ENCODE peak calls at places on chromosomes 13 and 19, in eight cellular contexts. One of them, this sample, is unnamed. For H3K4me1, the result is how much of the 10 kb centered on the place peaks cover.

GRCh38 chr13:108618233-108618632 is 11.2 kb upstream of the MYO16 start:
- DNase-seq in PC-3: no peak
- DNase-seq in lower lobe of right lung: no peak
- DNase-seq in mammary epithelial cell: no peak
- DNase-seq in heart right ventricle: no peak
- DNase-seq in IMR-90: no peak
- DNase-seq in Peyer's patch: no peak
- DNase-seq in endothelial cell of umbilical vein: no peak
- DNase-seq in this sample: no peak

GRCh38 chr13:92530364-92530763 is 696.2 kb upstream of the GPC6 start:
- DNase-seq in PC-3: no peak
- DNase-seq in lower lobe of right lung: no peak
- DNase-seq in mammary epithelial cell: no peak
- DNase-seq in heart right ventricle: no peak
- DNase-seq in IMR-90: peak
- DNase-seq in Peyer's patch: no peak
- DNase-seq in endothelial cell of umbilical vein: no peak
- DNase-seq in this sample: no peak

GRCh38 chr19:38924383-38924782 is 6.2 kb downstream of the SARS2 start:
- DNase-seq in PC-3: no peak
- DNase-seq in lower lobe of right lung: no peak
- DNase-seq in mammary epithelial cell: no peak
- DNase-seq in heart right ventricle: no peak
- DNase-seq in IMR-90: no peak
- DNase-seq in Peyer's patch: no peak
- DNase-seq in endothelial cell of umbilical vein: no peak
- DNase-seq in this sample: no peak

GRCh38 chr13:107834268-107834667 is 381.1 kb downstream of the LIG4 start:
- DNase-seq in PC-3: peak
- DNase-seq in lower lobe of right lung: no peak
- DNase-seq in mammary epithelial cell: peak
- DNase-seq in heart right ventricle: no peak
- DNase-seq in IMR-90: peak
- DNase-seq in Peyer's patch: no peak
- DNase-seq in endothelial cell of umbilical vein: no peak
- DNase-seq in this sample: no peak

GRCh38 chr19:19410553-19411550 is 5.4 kb downstream of the GATAD2A start:
- DNase-seq in PC-3: no peak
- DNase-seq in lower lobe of right lung: no peak
- DNase-seq in mammary epithelial cell: no peak
- DNase-seq in heart right ventricle: no peak
- DNase-seq in IMR-90: no peak
- DNase-seq in Peyer's patch: no peak
- DNase-seq in endothelial cell of umbilical vein: no peak
- DNase-seq in this sample: no peak

GRCh38 chr19:8081569-8082550 is 29.3 kb downstream of the CCL25 start:
- DNase-seq in PC-3: no peak
- DNase-seq in lower lobe of right lung: no peak
- DNase-seq in mammary epithelial cell: no peak
- DNase-seq in heart right ventricle: no peak
- DNase-seq in IMR-90: no peak
- DNase-seq in Peyer's patch: no peak
- DNase-seq in endothelial cell of umbilical vein: no peak
- DNase-seq in this sample: peak

GRCh38 chr13:80084086-80084676 is 256.7 kb downstream of the SPRY2 start:
- DNase-seq in PC-3: peak
- DNase-seq in lower lobe of right lung: no peak
- DNase-seq in mammary epithelial cell: peak
- DNase-seq in heart right ventricle: no peak
- DNase-seq in IMR-90: peak
- DNase-seq in Peyer's patch: no peak
- DNase-seq in endothelial cell of umbilical vein: peak
- DNase-seq in this sample: peak

GRCh38 chr19:31583148-31583547 is 233.9 kb upstream of the TSHZ3 start:
- DNase-seq in PC-3: no peak
- DNase-seq in lower lobe of right lung: no peak
- DNase-seq in mammary epithelial cell: no peak
- DNase-seq in heart right ventricle: no peak
- DNase-seq in IMR-90: no peak
- DNase-seq in Peyer's patch: no peak
- DNase-seq in endothelial cell of umbilical vein: no peak
- DNase-seq in this sample: no peak

GRCh38 chr13:89053418-89053817 is 1382.2 kb downstream of the SLITRK5 start:
- DNase-seq in PC-3: no peak
- DNase-seq in lower lobe of right lung: no peak
- DNase-seq in mammary epithelial cell: no peak
- DNase-seq in heart right ventricle: no peak
- DNase-seq in IMR-90: no peak
- DNase-seq in Peyer's patch: no peak
- DNase-seq in endothelial cell of umbilical vein: no peak
- DNase-seq in this sample: no peak

GRCh38 chr19:10975374-10976036 is 14.7 kb downstream of the SMARCA4 start:
- DNase-seq in PC-3: no peak
- DNase-seq in lower lobe of right lung: no peak
- DNase-seq in mammary epithelial cell: no peak
- DNase-seq in heart right ventricle: peak
- DNase-seq in IMR-90: peak
- DNase-seq in Peyer's patch: no peak
- DNase-seq in endothelial cell of umbilical vein: peak
- DNase-seq in this sample: no peak

GRCh38 chr13:50697746-50698526 is 145.6 kb downstream of the DLEU7 start:
- DNase-seq in PC-3: no peak
- DNase-seq in lower lobe of right lung: no peak
- DNase-seq in mammary epithelial cell: no peak
- DNase-seq in heart right ventricle: no peak
- DNase-seq in IMR-90: no peak
- DNase-seq in Peyer's patch: no peak
- DNase-seq in endothelial cell of umbilical vein: peak
- DNase-seq in this sample: no peak

GRCh38 chr13:94345374-94346195 is 133.9 kb downstream of the DCT start:
- DNase-seq in PC-3: peak
- DNase-seq in lower lobe of right lung: no peak
- DNase-seq in mammary epithelial cell: peak
- DNase-seq in heart right ventricle: no peak
- DNase-seq in IMR-90: peak
- DNase-seq in Peyer's patch: no peak
- DNase-seq in endothelial cell of umbilical vein: peak
- DNase-seq in this sample: peak

GRCh38 chr13:60226507-60226906 is 62.8 kb upstream of the DIAPH3 start:
- DNase-seq in PC-3: peak
- DNase-seq in lower lobe of right lung: no peak
- DNase-seq in mammary epithelial cell: peak
- DNase-seq in heart right ventricle: no peak
- DNase-seq in IMR-90: peak
- DNase-seq in Peyer's patch: no peak
- DNase-seq in endothelial cell of umbilical vein: peak
- DNase-seq in this sample: no peak

GRCh38 chr13:50914301-50914700 is 4.7 kb downstream of the RNASEH2B start:
- DNase-seq in PC-3: no peak
- DNase-seq in lower lobe of right lung: no peak
- DNase-seq in mammary epithelial cell: no peak
- DNase-seq in heart right ventricle: no peak
- DNase-seq in IMR-90: no peak
- DNase-seq in Peyer's patch: no peak
- DNase-seq in endothelial cell of umbilical vein: no peak
- DNase-seq in this sample: no peak

GRCh38 chr19:47895165-47895782 is 9.2 kb upstream of the SULT2A1 start:
- DNase-seq in PC-3: no peak
- DNase-seq in lower lobe of right lung: no peak
- DNase-seq in mammary epithelial cell: no peak
- DNase-seq in heart right ventricle: no peak
- DNase-seq in IMR-90: no peak
- DNase-seq in Peyer's patch: no peak
- DNase-seq in endothelial cell of umbilical vein: no peak
- DNase-seq in this sample: no peak

GRCh38 chr13:98445340-98446233 is 131.3 kb downstream of the STK24 start:
- DNase-seq in PC-3: peak
- DNase-seq in lower lobe of right lung: peak
- DNase-seq in mammary epithelial cell: peak
- DNase-seq in heart right ventricle: peak
- DNase-seq in IMR-90: peak
- DNase-seq in Peyer's patch: peak
- DNase-seq in endothelial cell of umbilical vein: peak
- DNase-seq in this sample: peak

GRCh38 chr19:50478901-50479715 is 2.5 kb upstream of the GARIN5A start:
- DNase-seq in PC-3: peak
- DNase-seq in lower lobe of right lung: no peak
- DNase-seq in mammary epithelial cell: peak
- DNase-seq in heart right ventricle: no peak
- DNase-seq in IMR-90: peak
- DNase-seq in Peyer's patch: no peak
- DNase-seq in endothelial cell of umbilical vein: no peak
- DNase-seq in this sample: peak

GRCh38 chr13:53703371-53704080 is 674.9 kb downstream of the OLFM4 start:
- DNase-seq in PC-3: no peak
- DNase-seq in lower lobe of right lung: no peak
- DNase-seq in mammary epithelial cell: no peak
- DNase-seq in heart right ventricle: no peak
- DNase-seq in IMR-90: no peak
- DNase-seq in Peyer's patch: no peak
- DNase-seq in endothelial cell of umbilical vein: no peak
- DNase-seq in this sample: no peak

GRCh38 chr13:48009298-48009697 is 8.2 kb upstream of the SUCLA2 start:
- DNase-seq in PC-3: peak
- DNase-seq in lower lobe of right lung: no peak
- DNase-seq in mammary epithelial cell: peak
- DNase-seq in heart right ventricle: no peak
- DNase-seq in IMR-90: peak
- DNase-seq in Peyer's patch: no peak
- DNase-seq in endothelial cell of umbilical vein: no peak
- DNase-seq in this sample: no peak

GRCh38 chr13:64793592-64793991 is 2436.5 kb downstream of the PCDH9 start:
- DNase-seq in PC-3: no peak
- DNase-seq in lower lobe of right lung: no peak
- DNase-seq in mammary epithelial cell: no peak
- DNase-seq in heart right ventricle: no peak
- DNase-seq in IMR-90: no peak
- DNase-seq in Peyer's patch: no peak
- DNase-seq in endothelial cell of umbilical vein: no peak
- DNase-seq in this sample: no peak

GRCh38 chr13:108609353-108609752 is 20.1 kb upstream of the MYO16 start:
- DNase-seq in PC-3: peak
- DNase-seq in lower lobe of right lung: no peak
- DNase-seq in mammary epithelial cell: peak
- DNase-seq in heart right ventricle: no peak
- DNase-seq in IMR-90: peak
- DNase-seq in Peyer's patch: no peak
- DNase-seq in endothelial cell of umbilical vein: no peak
- DNase-seq in this sample: peak

GRCh38 chr13:97425570-97425969 is 8.4 kb upstream of the RAP2A start:
- DNase-seq in PC-3: no peak
- DNase-seq in lower lobe of right lung: no peak
- DNase-seq in mammary epithelial cell: no peak
- DNase-seq in heart right ventricle: no peak
- DNase-seq in IMR-90: peak
- DNase-seq in Peyer's patch: no peak
- DNase-seq in endothelial cell of umbilical vein: no peak
- DNase-seq in this sample: no peak

DNA sequence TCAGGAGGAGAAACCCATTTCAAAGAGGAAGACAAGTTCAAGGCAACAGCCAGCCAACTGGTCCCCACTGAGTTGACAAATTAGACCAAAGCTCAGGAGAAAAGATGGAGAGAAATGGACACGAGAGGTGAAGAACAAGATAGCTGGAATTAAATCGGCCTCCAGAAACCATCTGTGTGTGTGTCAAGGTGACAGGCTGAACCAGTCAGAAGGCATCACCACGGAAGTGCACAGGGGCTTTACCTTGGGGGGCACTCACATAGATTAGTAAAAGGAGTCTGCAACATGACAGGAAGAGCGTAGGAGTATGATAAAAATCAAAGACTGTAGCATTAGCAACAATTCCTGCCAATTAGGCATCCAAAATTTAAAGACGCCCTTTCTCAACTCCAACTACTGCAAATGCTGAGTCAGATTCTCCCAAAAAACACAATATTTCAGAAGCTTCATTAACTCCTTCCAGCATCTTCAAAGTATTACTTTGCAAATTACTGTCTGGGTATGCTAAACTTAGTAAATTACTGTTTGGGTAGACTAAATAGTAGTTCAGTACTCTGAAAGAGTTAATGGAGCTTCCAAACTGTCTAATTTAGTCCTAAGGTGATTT is 66.2 kb downstream of the FOXO1 start:
- DNase-seq in PC-3: no peak
- DNase-seq in lower lobe of right lung: no peak
- DNase-seq in mammary epithelial cell: no peak
- DNase-seq in heart right ventricle: no peak
- DNase-seq in IMR-90: no peak
- DNase-seq in Peyer's patch: no peak
- DNase-seq in endothelial cell of umbilical vein: no peak
- DNase-seq in this sample: peak
- H3K4me1 ChIP-seq in PC-3: under half
- H3K4me1 ChIP-seq in lower lobe of right lung: under half
- H3K4me1 ChIP-seq in mammary epithelial cell: under half
- H3K4me1 ChIP-seq in heart right ventricle: under half
- H3K4me1 ChIP-seq in IMR-90: under half
- H3K4me1 ChIP-seq in Peyer's patch: under half
- H3K4me1 ChIP-seq in endothelial cell of umbilical vein: under half
- H3K4me1 ChIP-seq in this sample: under half

DNA sequence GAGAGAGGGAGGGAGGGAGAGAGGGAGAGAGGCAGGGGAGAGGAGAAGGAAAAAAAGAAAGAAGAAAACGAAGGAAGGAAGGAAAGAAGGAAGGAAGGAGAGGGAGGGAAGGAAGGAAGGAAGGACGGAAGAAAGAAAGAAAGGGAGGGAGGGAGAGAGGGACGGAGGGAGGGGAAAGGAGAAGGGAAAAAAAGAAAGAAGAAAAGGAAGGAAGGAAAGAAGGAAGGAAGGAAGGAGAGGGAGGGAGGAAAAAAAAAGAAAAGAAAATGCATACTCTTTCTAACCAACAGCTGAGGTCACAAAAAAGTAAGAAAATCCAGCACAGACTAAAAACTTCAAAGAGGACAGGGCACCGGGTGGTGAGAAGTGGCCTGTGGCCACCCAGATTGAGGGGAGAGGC is 109.7 kb downstream of the GNG7 start:
- DNase-seq in PC-3: no peak
- DNase-seq in lower lobe of right lung: no peak
- DNase-seq in mammary epithelial cell: no peak
- DNase-seq in heart right ventricle: no peak
- DNase-seq in IMR-90: no peak
- DNase-seq in Peyer's patch: no peak
- DNase-seq in endothelial cell of umbilical vein: no peak
- DNase-seq in this sample: no peak
- H3K27ac ChIP-seq in PC-3: no peak
- H3K27ac ChIP-seq in lower lobe of right lung: no peak
- H3K27ac ChIP-seq in mammary epithelial cell: no peak
- H3K27ac ChIP-seq in heart right ventricle: no peak
- H3K27ac ChIP-seq in IMR-90: no peak
- H3K27ac ChIP-seq in Peyer's patch: no peak
- H3K27ac ChIP-seq in endothelial cell of umbilical vein: no peak
- H3K27ac ChIP-seq in this sample: no peak

GRCh38 chr13:46289260-46289955 is 77.7 kb downstream of the LRRC63 start:
- DNase-seq in PC-3: peak
- DNase-seq in lower lobe of right lung: no peak
- DNase-seq in mammary epithelial cell: no peak
- DNase-seq in heart right ventricle: no peak
- DNase-seq in IMR-90: no peak
- DNase-seq in Peyer's patch: no peak
- DNase-seq in endothelial cell of umbilical vein: no peak
- DNase-seq in this sample: no peak
- H3K4me1 ChIP-seq in PC-3: under half
- H3K4me1 ChIP-seq in lower lobe of right lung: under half
- H3K4me1 ChIP-seq in mammary epithelial cell: under half
- H3K4me1 ChIP-seq in heart right ventricle: under half
- H3K4me1 ChIP-seq in IMR-90: under half
- H3K4me1 ChIP-seq in Peyer's patch: under half
- H3K4me1 ChIP-seq in endothelial cell of umbilical vein: under half
- H3K4me1 ChIP-seq in this sample: under half

GRCh38 chr19:1146858-1147780 is 26.9 kb downstream of the SBNO2 start:
- DNase-seq in PC-3: no peak
- DNase-seq in lower lobe of right lung: no peak
- DNase-seq in mammary epithelial cell: no peak
- DNase-seq in heart right ventricle: no peak
- DNase-seq in IMR-90: no peak
- DNase-seq in Peyer's patch: no peak
- DNase-seq in endothelial cell of umbilical vein: no peak
- DNase-seq in this sample: no peak
- H3K27ac ChIP-seq in PC-3: no peak
- H3K27ac ChIP-seq in lower lobe of right lung: no peak
- H3K27ac ChIP-seq in mammary epithelial cell: no peak
- H3K27ac ChIP-seq in heart right ventricle: no peak
- H3K27ac ChIP-seq in IMR-90: no peak
- H3K27ac ChIP-seq in Peyer's patch: no peak
- H3K27ac ChIP-seq in endothelial cell of umbilical vein: no peak
- H3K27ac ChIP-seq in this sample: no peak